ENCODE peak calls at places on chromosomes 2 and 18, in five cellular contexts. V, L, C, N and M are unnamed samples.

GRCh38 chr2:176648691-176649297 is 379.6 kb downstream of the MTX2 start:
- DNase-seq in V (no peak), L (no peak), C (no peak), N (no peak), M (no peak)

GRCh38 chr18:78494204-78494603 is 485.4 kb upstream of the SALL3 start:
- DNase-seq in V (no peak), L (no peak), C (no peak), N (no peak), M (no peak)

GRCh38 chr18:44943201-44943881 is 262.7 kb downstream of the SETBP1 start:
- DNase-seq in V (no peak), L (no peak), C (no peak), N (no peak), M (no peak)

GRCh38 chr2:127893033-127893432 is 7.3 kb upstream of the AMMECR1L start:
- DNase-seq in V (no peak), L (no peak), C (no peak), N (no peak), M (no peak)

GRCh38 chr2:149158957-149159356 is 120.5 kb downstream of the LYPD6B start:
- DNase-seq in V (no peak), L (no peak), C (no peak), N (no peak), M (no peak)

GRCh38 chr2:60105868-60106267 is 447.6 kb downstream of the BCL11A start:
- DNase-seq in V (no peak), L (no peak), C (no peak), N (no peak), M (no peak)

GRCh38 chr2:188326669-188327301 is 35.1 kb downstream of the GULP1 start:
- DNase-seq in V (no peak), L (no peak), C (no peak), N (no peak), M (no peak)

GRCh38 chr18:5851998-5852397 is 43.3 kb downstream of the TMEM200C start:
- DNase-seq in V (no peak), L (no peak), C (no peak), N (peak; percentile 0), M (no peak)

GRCh38 chr2:241996100-241996499 is 126.6 kb downstream of the RTP5 start:
- DNase-seq in V (no peak), L (no peak), C (no peak), N (no peak), M (no peak)

GRCh38 chr2:29583548-29584121 is 337.8 kb downstream of the ALK start:
- DNase-seq in V (no peak), L (no peak), C (no peak), N (no peak), M (no peak)

GRCh38 chr2:109089602-109090300 is 39.3 kb upstream of the SH3RF3 start:
- DNase-seq in V (no peak), L (no peak), C (no peak), N (no peak), M (no peak)

GRCh38 chr2:176534798-176535479 is 265.7 kb downstream of the MTX2 start:
- DNase-seq in V (no peak), L (no peak), C (no peak), N (peak; percentile 43), M (no peak)

GRCh38 chr2:136081582-136082210 is 36.3 kb downstream of the CXCR4 start:
- DNase-seq in V (no peak), L (no peak), C (no peak), N (no peak), M (no peak)

GRCh38 chr2:217687771-217688170 is 315.0 kb downstream of the TNS1 start:
- DNase-seq in V (no peak), L (no peak), C (no peak), N (no peak), M (no peak)

GRCh38 chr2:100887713-100888112 is 67.8 kb downstream of the NPAS2 start:
- DNase-seq in V (no peak), L (no peak), C (no peak), N (no peak), M (no peak)

GRCh38 chr18:23936371-23936958 is 78.1 kb upstream of the TTC39C start:
- DNase-seq in V (no peak), L (no peak), C (no peak), N (no peak), M (no peak)